ENCODE peak calls at places on chromosome 17, in eight cellular contexts. J, E, A, L, D, H, M and Q are unnamed samples.

GRCh38 chr17:48024149-48025039 is 13.2 kb downstream of the COPZ2 start:
- DNase-seq in J (peak), E (no peak), A (peak), L (peak), D (peak), H (peak), M (peak), Q (no peak)

GRCh38 chr17:50198026-50198669 is 3.3 kb downstream of the COL1A1 start:
- DNase-seq in J (peak), E (peak), A (peak), L (peak), D (peak), H (peak), M (peak), Q (peak)

GRCh38 chr17:47188266-47188665 is 829 bp downstream of the CDC27 start:
- DNase-seq in J (no peak), E (peak), A (peak), L (peak), D (peak), H (no peak), M (peak), Q (no peak)

GRCh38 chr17:41678907-41679739 is 9.6 kb upstream of the EIF1 start:
- DNase-seq in J (no peak), E (peak), A (peak), L (no peak), D (peak), H (no peak), M (peak), Q (no peak)

GRCh38 chr17:71519285-71519684 is 601.5 kb upstream of the SOX9 start:
- DNase-seq in J (no peak), E (no peak), A (peak), L (no peak), D (no peak), H (no peak), M (no peak), Q (no peak)

GRCh38 chr17:50087246-50087911 is 7.8 kb upstream of the PDK2 start:
- DNase-seq in J (peak), E (peak), A (peak), L (peak), D (peak), H (peak), M (peak), Q (peak)

GRCh38 chr17:9239260-9239820 is 218.0 kb downstream of the NTN1 start:
- DNase-seq in J (no peak), E (no peak), A (no peak), L (no peak), D (peak), H (peak), M (no peak), Q (no peak)

GRCh38 chr17:48052956-48053757 is 5.0 kb downstream of the NFE2L1 start:
- DNase-seq in J (no peak), E (peak), A (peak), L (peak), D (peak), H (peak), M (peak), Q (no peak)

GRCh38 chr17:16040710-16041251 is 41.2 kb downstream of the TTC19 start:
- DNase-seq in J (no peak), E (peak), A (peak), L (no peak), D (peak), H (peak), M (peak), Q (peak)

GRCh38 chr17:50033316-50033715 is 22.6 kb upstream of the ITGA3 start:
- DNase-seq in J (no peak), E (peak), A (peak), L (no peak), D (no peak), H (peak), M (peak), Q (no peak)

GRCh38 chr17:42361781-42362186 is 26.5 kb downstream of the STAT3 start:
- DNase-seq in J (no peak), E (no peak), A (no peak), L (no peak), D (no peak), H (no peak), M (no peak), Q (no peak)

GRCh38 chr17:910503-911194 is 68.9 kb downstream of the NXN start:
- DNase-seq in J (no peak), E (no peak), A (no peak), L (no peak), D (no peak), H (no peak), M (peak), Q (no peak)

GRCh38 chr17:20179031-20179430 is 169.9 kb downstream of the SPECC1 start:
- DNase-seq in J (no peak), E (no peak), A (no peak), L (no peak), D (no peak), H (no peak), M (no peak), Q (no peak)

GRCh38 chr17:48816774-48817590 is at the start of gene TTLL6:
- DNase-seq in J (peak), E (peak), A (peak), L (peak), D (peak), H (peak), M (peak), Q (peak)

GRCh38 chr17:40363480-40363838 is 1.1 kb downstream of the GJD3 start:
- DNase-seq in J (no peak), E (no peak), A (peak), L (no peak), D (no peak), H (no peak), M (peak), Q (no peak)

GRCh38 chr17:1764274-1764673 is 2.4 kb downstream of the SERPINF1 start:
- DNase-seq in J (no peak), E (peak), A (peak), L (peak), D (peak), H (peak), M (peak), Q (no peak)

GRCh38 chr17:67753026-67753425 is 35.3 kb downstream of the NOL11 start:
- DNase-seq in J (no peak), E (no peak), A (no peak), L (no peak), D (no peak), H (no peak), M (no peak), Q (no peak)

GRCh38 chr17:65730711-65731169 is 169.3 kb upstream of the AXIN2 start:
- DNase-seq in J (no peak), E (no peak), A (no peak), L (no peak), D (peak), H (no peak), M (peak), Q (no peak)

GRCh38 chr17:61878984-61879612 is 15.8 kb upstream of the BRIP1 start:
- DNase-seq in J (no peak), E (peak), A (peak), L (no peak), D (no peak), H (no peak), M (no peak), Q (no peak)

GRCh38 chr17:71975998-71976649 is 144.7 kb upstream of the SOX9 start:
- DNase-seq in J (no peak), E (peak), A (peak), L (peak), D (peak), H (peak), M (peak), Q (peak)

GRCh38 chr17:77422104-77422782 is 281.5 kb downstream of the SEC14L1 start:
- DNase-seq in J (peak), E (no peak), A (no peak), L (no peak), D (no peak), H (no peak), M (no peak), Q (no peak)

GRCh38 chr17:75547091-75547490 is 21.6 kb downstream of the LLGL2 start:
- DNase-seq in J (no peak), E (no peak), A (no peak), L (no peak), D (no peak), H (peak), M (no peak), Q (peak)

GRCh38 chr17:50447870-50448573 is 20.7 kb downstream of the CHAD start:
- DNase-seq in J (no peak), E (no peak), A (no peak), L (no peak), D (peak), H (no peak), M (no peak), Q (no peak)

GRCh38 chr17:1977583-1978395 is 47.3 kb downstream of the RTN4RL1 start:
- DNase-seq in J (no peak), E (no peak), A (no peak), L (no peak), D (no peak), H (no peak), M (no peak), Q (no peak)

GRCh38 chr17:72069744-72070143 is 51.1 kb upstream of the SOX9 start:
- DNase-seq in J (no peak), E (no peak), A (no peak), L (no peak), D (no peak), H (no peak), M (no peak), Q (no peak)

GRCh38 chr17:2090804-2091534 is 36.1 kb downstream of the HIC1 start:
- DNase-seq in J (no peak), E (peak), A (peak), L (peak), D (peak), H (no peak), M (peak), Q (peak)

GRCh38 chr17:67531291-67531690 is 154.2 kb downstream of the PITPNC1 start:
- DNase-seq in J (no peak), E (no peak), A (peak), L (no peak), D (peak), H (no peak), M (no peak), Q (no peak)

GRCh38 chr17:1574697-1575471 is 12.3 kb upstream of the PITPNA start:
- DNase-seq in J (no peak), E (no peak), A (no peak), L (no peak), D (peak), H (no peak), M (no peak), Q (no peak)

GRCh38 chr17:3557768-3558583 is at the start of gene TRPV3:
- DNase-seq in J (no peak), E (no peak), A (no peak), L (no peak), D (peak), H (peak), M (no peak), Q (no peak)

GRCh38 chr17:69358688-69359596 is 32.0 kb upstream of the ABCA5 start:
- DNase-seq in J (peak), E (no peak), A (no peak), L (no peak), D (no peak), H (no peak), M (peak), Q (no peak)

GRCh38 chr17:80879723-80880649 is 111.7 kb upstream of the CHMP6 start:
- DNase-seq in J (no peak), E (no peak), A (no peak), L (no peak), D (no peak), H (no peak), M (no peak), Q (no peak)

GRCh38 chr17:77837917-77838316 is 120.6 kb upstream of the TNRC6C start:
- DNase-seq in J (peak), E (no peak), A (no peak), L (no peak), D (no peak), H (no peak), M (no peak), Q (no peak)

GRCh38 chr17:57663326-57664070 is 81.6 kb downstream of the CCDC182 start:
- DNase-seq in J (peak), E (no peak), A (no peak), L (no peak), D (no peak), H (no peak), M (peak), Q (no peak)
- H3K4me3 ChIP-seq in J (no peak), E (no peak), A (no peak), L (no peak), D (no peak), H (peak), M (no peak), Q (no peak)

GRCh38 chr17:29077320-29077719 is 34.4 kb downstream of the PIPOX start:
- DNase-seq in J (no peak), E (no peak), A (no peak), L (no peak), D (no peak), H (no peak), M (no peak), Q (no peak)
- TF ChIP-seq CTCF in J (no peak), E (no peak), A (no peak), L (no peak), D (no peak), H (no peak), M (no peak), Q (no peak)

DNA sequence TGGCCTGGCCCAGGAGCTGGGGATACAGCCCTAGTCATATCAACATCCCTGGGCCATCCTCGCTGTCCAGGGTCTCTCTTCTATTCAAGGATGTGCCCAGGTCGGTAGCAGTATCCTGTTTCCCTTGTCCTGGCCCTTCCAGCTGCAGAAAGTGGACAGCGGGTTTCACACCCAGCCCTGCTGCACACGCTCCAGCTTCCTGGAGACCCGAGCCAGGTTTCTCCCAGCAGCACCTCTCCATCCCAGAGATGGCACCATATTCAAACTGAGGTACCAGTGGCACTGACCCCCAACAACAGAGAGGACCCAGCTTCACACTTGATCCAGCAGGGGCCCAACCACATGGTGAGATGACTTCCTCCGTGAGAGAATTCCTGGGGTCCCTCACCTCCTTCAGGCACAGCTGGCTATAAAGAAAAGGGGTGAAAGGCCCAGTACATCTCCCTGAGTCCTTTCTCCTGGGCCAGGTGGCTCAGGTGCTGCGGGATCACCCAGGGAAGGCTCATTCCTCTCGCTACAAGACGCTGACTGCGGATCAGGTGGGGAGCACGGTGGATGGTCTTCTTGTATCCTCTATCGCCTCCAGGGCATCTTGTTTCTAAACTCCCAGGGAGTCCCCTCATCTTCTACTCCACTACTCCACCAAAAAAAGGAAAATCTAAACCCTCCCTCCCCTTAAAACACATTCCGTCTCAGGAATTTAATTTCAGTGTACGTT is 1.4 kb downstream of the CUEDC1 start:
- DNase-seq in J (no peak), E (no peak), A (no peak), L (no peak), D (no peak), H (no peak), M (no peak), Q (no peak)
- H3K4me3 ChIP-seq in J (peak), E (peak), A (peak), L (peak), D (peak), H (peak), M (peak), Q (no peak)

DNA sequence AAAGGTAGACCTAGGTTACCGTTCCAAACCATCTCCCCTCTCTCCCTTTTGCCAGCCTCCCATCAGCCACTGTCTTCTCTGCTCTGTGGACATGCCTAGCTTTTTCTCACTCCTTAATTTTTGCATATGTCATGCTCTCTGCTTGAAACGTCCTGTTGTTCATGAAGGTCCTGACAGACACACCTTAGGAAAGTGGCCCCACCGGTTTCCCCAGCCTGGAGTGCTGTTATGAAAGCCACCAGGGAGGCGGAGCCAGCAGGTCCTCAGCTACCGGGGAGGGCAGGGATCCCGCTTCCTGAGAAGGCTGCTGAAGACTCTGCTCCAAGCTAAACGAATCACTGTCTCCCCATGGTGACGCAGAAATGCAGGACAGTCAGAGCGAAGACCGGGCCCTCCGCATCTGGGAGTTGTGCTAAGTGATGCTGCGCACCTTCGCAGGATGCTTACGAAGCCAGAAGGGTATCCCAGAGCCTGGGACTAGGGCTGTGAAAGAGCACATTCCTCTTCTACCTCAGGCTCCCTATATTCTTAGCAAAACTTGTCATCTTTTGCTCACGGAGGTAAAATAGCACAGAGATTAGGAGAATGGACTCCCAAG is 2.3 kb upstream of the SLC16A11 start:
- DNase-seq in J (peak), E (no peak), A (no peak), L (no peak), D (peak), H (peak), M (peak), Q (peak)
- TF ChIP-seq CTCF in J (no peak), E (no peak), A (no peak), L (no peak), D (no peak), H (no peak), M (no peak), Q (no peak)

GRCh38 chr17:64022631-64023063 is 2.2 kb upstream of the ICAM2 start:
- DNase-seq in J (no peak), E (no peak), A (no peak), L (no peak), D (no peak), H (no peak), M (no peak), Q (no peak)

GRCh38 chr17:64025732-64026294 is 5.4 kb upstream of the ICAM2 start:
- DNase-seq in J (peak), E (peak), A (peak), L (peak), D (peak), H (peak), M (peak), Q (peak)

GRCh38 chr17:64028874-64029464 is 8.5 kb upstream of the ICAM2 start:
- DNase-seq in J (peak), E (peak), A (peak), L (peak), D (peak), H (peak), M (peak), Q (peak)

GRCh38 chr17:64024215-64024654 is 3.8 kb upstream of the ICAM2 start:
- DNase-seq in J (no peak), E (no peak), A (no peak), L (no peak), D (peak), H (no peak), M (no peak), Q (no peak)

DNA sequence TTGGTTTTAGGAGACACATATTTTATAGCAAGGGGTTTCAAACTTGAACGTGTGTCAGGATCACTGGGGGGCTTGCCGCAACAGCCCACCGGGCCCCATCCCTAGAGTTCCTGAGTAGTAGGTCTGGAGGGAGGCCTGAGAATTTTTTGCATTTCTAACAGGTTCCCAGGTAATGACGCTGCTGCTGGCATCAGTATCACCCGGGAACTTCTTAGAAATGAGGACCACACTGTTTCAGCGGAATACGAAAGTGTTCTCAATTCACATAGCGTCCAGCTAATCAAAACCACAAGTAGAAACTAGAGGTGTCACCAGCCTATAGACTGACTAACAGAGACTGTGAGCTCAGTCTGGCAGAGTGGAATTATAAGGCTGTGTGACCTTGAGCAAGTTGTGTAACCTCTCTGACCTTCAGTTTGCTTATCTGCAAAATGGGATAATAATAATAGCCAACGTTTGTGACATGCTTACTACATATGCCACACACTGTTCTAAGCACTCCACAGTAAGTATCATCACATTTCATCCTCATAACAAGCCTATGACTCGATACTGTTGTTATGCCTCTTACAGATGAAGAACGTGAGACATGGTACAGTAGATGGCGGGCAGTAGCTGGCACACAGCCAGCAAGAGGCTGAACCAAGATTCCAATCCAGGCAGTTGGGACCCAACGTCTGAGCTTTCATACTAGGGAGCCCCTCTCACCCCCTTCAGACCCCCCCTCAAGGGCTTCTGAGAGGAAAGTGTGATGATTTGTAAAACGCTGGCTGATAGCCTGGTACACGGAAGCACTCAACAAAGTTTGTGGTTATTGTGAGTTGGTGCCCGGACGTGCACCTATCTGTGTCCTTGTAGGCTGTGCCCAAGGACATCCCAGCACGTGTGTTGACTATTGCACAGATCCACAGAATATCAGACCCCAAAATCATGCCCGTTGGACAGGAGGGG is 4.6 kb upstream of the ICAM2 start:
- DNase-seq in J (no peak), E (peak), A (peak), L (no peak), D (no peak), H (no peak), M (peak), Q (no peak)
- H3K4me3 ChIP-seq in J (no peak), E (no peak), A (no peak), L (no peak), D (no peak), H (no peak), M (no peak), Q (no peak)

GRCh38 chr17:82292251-82293154 is 19.0 kb upstream of the CSNK1D start:
- DNase-seq in J (peak), E (peak), A (peak), L (peak), D (peak), H (peak), M (peak), Q (peak)
- TF ChIP-seq CTCF in J (no peak), E (no peak), A (no peak), L (no peak), D (no peak), H (no peak), M (no peak), Q (no peak)

GRCh38 chr17:79810138-79811027 is 13.5 kb upstream of the CBX8 start:
- DNase-seq in J (peak), E (peak), A (peak), L (no peak), D (peak), H (peak), M (peak), Q (peak)
- H3K4me3 ChIP-seq in J (peak), E (peak), A (peak), L (no peak), D (no peak), H (no peak), M (no peak), Q (no peak)